ENCODE peak calls at places on chromosomes 4 and X, in ten cellular contexts. M, X, O, Y, V, N, B, R, T and J are unnamed samples.
A peak's percentile ranks its signal among the peaks of the same experiment; 100 is the strongest.

GRCh38 chr4:167713756-167714155 is 378.6 kb upstream of the ANXA10 start:
- DNase-seq in V (no peak), M (no peak), T (no peak), N (no peak), X (no peak), B (no peak), R (no peak), O (no peak), Y (no peak), J (no peak)

GRCh38 chr4:73883306-73883705 is 14.1 kb downstream of the CXCL1 start:
- DNase-seq in Y (no peak), M (no peak), R (no peak), B (no peak), X (no peak), O (no peak), T (no peak), V (no peak), N (no peak), J (no peak)

GRCh38 chr4:44447563-44448504 is 775 bp downstream of the KCTD8 start:
- DNase-seq in N (peak; percentile 23), V (peak; percentile 10), X (peak; percentile 70), R (peak; percentile 26), T (peak; percentile 73), O (no peak), B (peak; percentile 12), Y (peak; percentile 29), M (peak; percentile 49), J (peak; percentile 24)

GRCh38 chr4:15779789-15780188 is 1.7 kb downstream of the CD38 start:
- DNase-seq in T (no peak), X (no peak), Y (no peak), V (no peak), B (no peak), N (no peak), M (no peak), R (no peak), O (no peak), J (no peak)

GRCh38 chr4:183354213-183354612 is 32.0 kb upstream of the CLDN24 start:
- DNase-seq in O (no peak), B (no peak), M (no peak), N (no peak), T (no peak), R (no peak), V (no peak), X (no peak), Y (no peak), J (no peak)

GRCh38 chr4:123952530-123953274 is 556.1 kb downstream of the SPRY1 start:
- DNase-seq in R (no peak), X (no peak), B (no peak), O (no peak), N (no peak), M (no peak), Y (no peak), V (no peak), T (no peak), J (no peak)

GRCh38 chr4:86174496-86174895 is 185.4 kb downstream of the MAPK10 start:
- DNase-seq in X (no peak), T (no peak), M (no peak), O (no peak), R (no peak), Y (no peak), N (no peak), B (no peak), V (no peak), J (no peak)

GRCh38 chrX:15567886-15568616 is 32.7 kb downstream of the ACE2 start:
- DNase-seq in T (no peak), O (no peak), N (no peak), X (no peak), Y (no peak), V (peak; percentile 9), R (no peak), M (no peak), B (no peak), J (peak; percentile 11)

GRCh38 chrX:85611926-85612325 is 232.5 kb upstream of the POF1B start:
- DNase-seq in R (no peak), B (no peak), M (no peak), T (no peak), X (no peak), V (peak; percentile 5), N (no peak), O (no peak), Y (no peak), J (no peak)

GRCh38 chr4:129481107-129481506 is 385.2 kb downstream of the C4orf33 start:
- DNase-seq in M (no peak), Y (no peak), N (no peak), T (no peak), V (no peak), X (no peak), R (no peak), O (no peak), B (no peak), J (no peak)

GRCh38 chrX:119503484-119503861 is 35.2 kb downstream of the SLC25A5 start:
- DNase-seq in O (no peak), X (peak; percentile 53), N (no peak), V (no peak), R (peak; percentile 38), M (peak; percentile 46), Y (peak; percentile 66), T (no peak), B (no peak), J (no peak)

GRCh38 chrX:75038925-75039324 is 113.7 kb upstream of the NEXMIF start:
- DNase-seq in O (no peak), T (peak; percentile 18), Y (no peak), R (no peak), M (no peak), X (no peak), B (no peak), N (no peak), V (peak; percentile 12), J (peak; percentile 37)

GRCh38 chr4:103754844-103755243 is 35.1 kb upstream of the TACR3 start:
- DNase-seq in M (no peak), B (no peak), R (no peak), T (no peak), V (peak; percentile 21), O (peak; percentile 31), X (peak; percentile 36), Y (peak; percentile 85), N (no peak), J (peak; percentile 2)

GRCh38 chrX:21683910-21684309 is 25.8 kb upstream of the KLHL34 start:
- DNase-seq in N (no peak), O (no peak), B (no peak), M (no peak), V (no peak), R (no peak), T (no peak), Y (no peak), X (no peak), J (no peak)

GRCh38 chrX:48999030-48999429 is 3.0 kb downstream of the GRIPAP1 start:
- DNase-seq in V (no peak), N (no peak), T (no peak), X (no peak), R (no peak), Y (no peak), B (no peak), M (no peak), O (no peak), J (no peak)

GRCh38 chrX:45714864-45715263 is 514.2 kb upstream of the DIPK2B start:
- DNase-seq in N (no peak), Y (no peak), R (no peak), B (no peak), M (no peak), O (no peak), T (no peak), V (peak; percentile 22), X (no peak), J (no peak)

GRCh38 chrX:13077168-13077567 is 32.7 kb upstream of the FAM9C start:
- DNase-seq in X (no peak), N (no peak), V (no peak), B (no peak), Y (no peak), R (no peak), T (no peak), M (no peak), O (no peak), J (no peak)

GRCh38 chr4:148854203-148854602 is 412.0 kb upstream of the NR3C2 start:
- DNase-seq in X (no peak), T (no peak), R (no peak), O (no peak), Y (no peak), V (no peak), M (no peak), N (no peak), B (no peak), J (no peak)

GRCh38 chr4:76420901-76421581 is at the start of gene CCDC158:
- DNase-seq in M (peak; percentile 36), N (peak; percentile 27), O (no peak), T (peak; percentile 22), X (peak; percentile 26), B (no peak), R (peak; percentile 36), Y (peak; percentile 39), V (no peak), J (no peak)

GRCh38 chr4:76430519-76431388 is 4.3 kb upstream of the SHROOM3 start:
- DNase-seq in M (no peak), N (no peak), B (no peak), X (no peak), R (no peak), Y (no peak), O (no peak), V (peak; percentile 33), T (no peak), J (peak; percentile 58)

GRCh38 chrX:19563746-19564145 is 48.4 kb upstream of the MAP3K15 start:
- DNase-seq in M (no peak), V (no peak), X (no peak), B (no peak), R (no peak), T (no peak), N (no peak), O (no peak), Y (no peak), J (no peak)

GRCh38 chrX:53255738-53256191 is 25.6 kb downstream of the IQSEC2 start:
- DNase-seq in Y (no peak), M (no peak), X (no peak), N (no peak), V (no peak), O (no peak), T (no peak), B (no peak), R (no peak), J (peak; percentile 73)
- TF ChIP-seq POLR2A in Y (no peak), M (no peak), X (no peak), N (no peak), V (no peak), O (no peak), T (no peak), B (no peak), R (no peak), J (no peak)

GRCh38 chr4:47463235-47463956 is at the start of gene COMMD8:
- DNase-seq in O (peak; percentile 97), X (peak; percentile 97), T (peak; percentile 99), R (peak; percentile 98), Y (peak; percentile 97), N (peak; percentile 97), M (peak; percentile 97), V (peak; percentile 92), B (peak; percentile 90), J (peak; percentile 98)
- TF ChIP-seq POLR2A in O (no peak), X (no peak), T (no peak), R (peak; percentile 82), Y (peak; percentile 75), N (peak; percentile 42), M (peak; percentile 51), V (peak; percentile 71), B (peak; percentile 68), J (peak; percentile 63)

GRCh38 chr4:41406051-41406516 is 131.9 kb upstream of the LIMCH1 start:
- DNase-seq in X (no peak), T (no peak), M (no peak), R (no peak), N (no peak), Y (no peak), B (no peak), O (no peak), V (peak; percentile 90), J (no peak)
- TF ChIP-seq POLR2A in X (no peak), T (no peak), M (no peak), R (no peak), N (no peak), Y (no peak), B (no peak), O (no peak), V (no peak), J (no peak)

GRCh38 chr4:186392017-186392416 is 126.0 kb downstream of the F11 start:
- DNase-seq in B (no peak), Y (no peak), V (no peak), T (no peak), O (no peak), X (no peak), R (no peak), M (no peak), N (no peak), J (no peak)
- TF ChIP-seq POLR2A in B (no peak), Y (no peak), V (no peak), T (no peak), O (no peak), X (no peak), R (no peak), M (no peak), N (no peak), J (no peak)